ENCODE peak calls at places on chromosomes 2 and 18, in six cellular contexts. One of them, this sample, is unnamed. For H3K4me1, the result is how much of the 10 kb centered on the place peaks cover.

GRCh38 chr18:10230072-10230471 is 224.4 kb upstream of the APCDD1 start:
- DNase-seq in spleen: no peak
- DNase-seq in right lobe of liver: no peak
- DNase-seq in small intestine: no peak
- DNase-seq in effector memory CD4-positive, alpha-beta T cell: no peak
- DNase-seq in mammary epithelial cell: peak
- DNase-seq in this sample: no peak

GRCh38 chr2:222271854-222272253 is 26.9 kb downstream of the PAX3 start:
- DNase-seq in spleen: no peak
- DNase-seq in right lobe of liver: no peak
- DNase-seq in small intestine: no peak
- DNase-seq in effector memory CD4-positive, alpha-beta T cell: no peak
- DNase-seq in mammary epithelial cell: no peak
- DNase-seq in this sample: no peak

GRCh38 chr2:85266424-85267041 is 61.3 kb downstream of the TGOLN2 start:
- DNase-seq in spleen: peak
- DNase-seq in right lobe of liver: peak
- DNase-seq in small intestine: peak
- DNase-seq in effector memory CD4-positive, alpha-beta T cell: peak
- DNase-seq in mammary epithelial cell: peak
- DNase-seq in this sample: peak

GRCh38 chr2:100513650-100514049 is 43.4 kb downstream of the NMS start:
- DNase-seq in spleen: no peak
- DNase-seq in right lobe of liver: no peak
- DNase-seq in small intestine: no peak
- DNase-seq in effector memory CD4-positive, alpha-beta T cell: no peak
- DNase-seq in mammary epithelial cell: no peak
- DNase-seq in this sample: no peak

GRCh38 chr2:239855863-239856587 is 169.1 kb downstream of the NDUFA10 start:
- DNase-seq in spleen: no peak
- DNase-seq in right lobe of liver: no peak
- DNase-seq in small intestine: no peak
- DNase-seq in effector memory CD4-positive, alpha-beta T cell: no peak
- DNase-seq in mammary epithelial cell: no peak
- DNase-seq in this sample: peak

GRCh38 chr2:164810843-164811242 is 30.8 kb downstream of the COBLL1 start:
- DNase-seq in spleen: no peak
- DNase-seq in right lobe of liver: no peak
- DNase-seq in small intestine: no peak
- DNase-seq in effector memory CD4-positive, alpha-beta T cell: no peak
- DNase-seq in mammary epithelial cell: no peak
- DNase-seq in this sample: no peak

GRCh38 chr2:80545420-80546192 is 241.1 kb upstream of the LRRTM1 start:
- DNase-seq in spleen: no peak
- DNase-seq in right lobe of liver: no peak
- DNase-seq in small intestine: no peak
- DNase-seq in effector memory CD4-positive, alpha-beta T cell: no peak
- DNase-seq in mammary epithelial cell: no peak
- DNase-seq in this sample: no peak

GRCh38 chr2:64767670-64768425 is 114.1 kb upstream of the SERTAD2 start:
- DNase-seq in spleen: peak
- DNase-seq in right lobe of liver: peak
- DNase-seq in small intestine: peak
- DNase-seq in effector memory CD4-positive, alpha-beta T cell: peak
- DNase-seq in mammary epithelial cell: peak
- DNase-seq in this sample: peak

GRCh38 chr2:96218508-96219131 is 10.0 kb upstream of the STARD7 start:
- DNase-seq in spleen: no peak
- DNase-seq in right lobe of liver: no peak
- DNase-seq in small intestine: no peak
- DNase-seq in effector memory CD4-positive, alpha-beta T cell: no peak
- DNase-seq in mammary epithelial cell: no peak
- DNase-seq in this sample: no peak

GRCh38 chr2:62450716-62451191 is 55.2 kb downstream of the TMEM17 start:
- DNase-seq in spleen: no peak
- DNase-seq in right lobe of liver: peak
- DNase-seq in small intestine: peak
- DNase-seq in effector memory CD4-positive, alpha-beta T cell: no peak
- DNase-seq in mammary epithelial cell: no peak
- DNase-seq in this sample: no peak

DNA sequence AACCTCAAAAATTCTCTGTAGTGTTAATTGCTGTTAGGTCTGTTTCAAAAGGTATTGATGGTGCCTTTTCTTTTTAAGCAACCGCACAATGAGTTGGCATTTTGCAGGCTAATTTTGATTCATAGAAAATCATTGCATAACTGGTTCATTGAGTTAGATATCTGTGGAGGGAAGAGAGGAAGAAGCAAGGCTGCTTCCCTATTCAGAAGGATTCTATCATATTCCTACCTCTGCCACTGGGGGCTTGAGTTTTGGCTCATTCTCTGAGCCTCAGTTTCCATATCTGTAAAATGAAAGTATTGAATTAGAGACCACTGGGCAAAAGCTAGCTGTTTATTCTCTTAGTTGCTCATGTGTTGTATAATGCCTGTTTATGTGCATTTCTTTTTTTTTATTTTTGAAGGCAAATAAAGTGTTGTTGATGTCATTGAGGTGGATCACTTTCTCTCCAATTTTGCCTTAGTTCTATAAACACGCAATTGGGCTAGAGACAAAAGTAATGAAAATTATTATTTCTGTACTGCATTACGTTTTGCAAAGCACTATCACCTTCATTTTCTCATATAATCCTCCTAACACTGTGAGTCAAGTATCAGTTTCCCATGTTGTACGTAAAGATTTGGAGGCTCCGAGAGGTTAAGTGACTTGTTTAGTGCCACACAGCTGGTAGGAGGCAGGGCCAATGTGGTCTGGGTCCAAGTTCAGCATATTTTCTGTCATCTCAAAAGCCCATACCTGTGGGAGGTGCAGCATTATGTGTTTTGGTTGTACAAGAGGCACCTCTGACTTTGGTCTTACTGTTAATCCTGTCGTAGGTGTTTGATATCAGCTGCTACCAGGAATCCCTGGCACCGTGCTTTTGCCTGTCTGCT is 5.9 kb downstream of the TRIB2 start:
- DNase-seq in spleen: no peak
- DNase-seq in right lobe of liver: no peak
- DNase-seq in small intestine: no peak
- DNase-seq in effector memory CD4-positive, alpha-beta T cell: no peak
- DNase-seq in mammary epithelial cell: no peak
- DNase-seq in this sample: no peak
- H3K4me1 ChIP-seq in spleen: under half
- H3K4me1 ChIP-seq in right lobe of liver: under half
- H3K4me1 ChIP-seq in small intestine: under half
- H3K4me1 ChIP-seq in effector memory CD4-positive, alpha-beta T cell: under half
- H3K4me1 ChIP-seq in mammary epithelial cell: under half
- H3K4me1 ChIP-seq in this sample: under half

GRCh38 chr2:8625399-8626283 is 56.2 kb upstream of the ID2 start:
- DNase-seq in spleen: no peak
- DNase-seq in right lobe of liver: peak
- DNase-seq in small intestine: peak
- DNase-seq in effector memory CD4-positive, alpha-beta T cell: no peak
- DNase-seq in mammary epithelial cell: no peak
- DNase-seq in this sample: peak
- H3K27ac ChIP-seq in spleen: no peak
- H3K27ac ChIP-seq in right lobe of liver: peak
- H3K27ac ChIP-seq in small intestine: no peak
- H3K27ac ChIP-seq in effector memory CD4-positive, alpha-beta T cell: no peak
- H3K27ac ChIP-seq in mammary epithelial cell: no peak
- H3K27ac ChIP-seq in this sample: no peak

DNA sequence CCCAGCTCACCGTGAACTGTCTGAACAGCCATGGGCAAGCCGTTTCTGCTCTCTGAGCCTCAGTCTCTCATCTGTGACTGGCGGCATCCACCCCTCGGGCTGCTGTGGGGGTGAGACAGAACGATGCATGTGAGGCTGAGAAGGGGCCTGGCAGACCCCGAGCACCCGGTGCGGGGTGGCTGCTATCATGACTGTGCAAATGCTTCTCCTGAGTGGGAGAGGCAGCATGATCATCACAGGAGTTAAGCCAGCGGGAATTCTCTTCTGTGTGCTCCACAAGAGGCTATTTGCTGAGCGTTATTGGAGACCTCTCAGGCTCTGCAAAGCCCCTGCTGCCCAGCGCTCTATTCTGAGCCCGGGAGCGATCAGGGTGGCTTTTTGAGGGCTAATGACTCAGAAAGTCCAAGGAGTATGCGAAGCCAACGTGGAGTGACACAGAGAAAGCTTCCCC is 45.8 kb upstream of the ID2 start:
- DNase-seq in spleen: peak
- DNase-seq in right lobe of liver: no peak
- DNase-seq in small intestine: no peak
- DNase-seq in effector memory CD4-positive, alpha-beta T cell: no peak
- DNase-seq in mammary epithelial cell: no peak
- DNase-seq in this sample: no peak
- H3K4me1 ChIP-seq in spleen: under half
- H3K4me1 ChIP-seq in right lobe of liver: under half
- H3K4me1 ChIP-seq in small intestine: under half
- H3K4me1 ChIP-seq in effector memory CD4-positive, alpha-beta T cell: under half
- H3K4me1 ChIP-seq in mammary epithelial cell: under half
- H3K4me1 ChIP-seq in this sample: under half

DNA sequence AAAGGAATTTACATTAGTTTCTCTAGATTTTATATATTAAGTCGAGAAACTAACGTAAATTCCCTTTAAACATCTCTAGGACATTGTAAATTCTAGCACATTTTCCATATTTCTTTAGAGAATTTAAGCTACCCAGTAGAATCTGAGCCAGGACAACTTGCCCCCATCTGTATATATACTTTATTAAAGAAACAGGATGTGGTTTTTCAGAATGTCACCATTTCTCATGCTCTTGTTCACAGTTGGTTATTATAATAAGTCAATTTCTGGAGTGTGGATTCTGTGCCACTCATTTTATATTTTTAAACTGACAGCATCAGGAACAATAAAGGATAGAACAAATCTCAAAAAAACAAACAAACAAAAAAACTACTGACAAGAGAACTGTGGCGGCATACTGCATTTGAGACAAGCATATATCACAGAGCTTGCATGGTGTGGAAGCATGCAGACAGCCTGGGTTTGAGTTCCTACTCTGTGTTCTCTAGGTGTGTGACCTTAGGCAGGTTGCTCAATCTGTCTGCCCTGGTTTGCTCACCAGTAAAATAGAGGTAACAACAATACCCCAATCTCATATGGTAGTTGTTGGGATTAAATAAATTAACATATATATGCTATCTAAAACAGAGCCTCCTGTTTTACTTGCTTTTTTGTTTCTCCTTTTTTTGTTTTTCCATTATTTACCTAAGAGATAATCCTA is 61.4 kb upstream of the DNER start:
- DNase-seq in spleen: no peak
- DNase-seq in right lobe of liver: no peak
- DNase-seq in small intestine: peak
- DNase-seq in effector memory CD4-positive, alpha-beta T cell: no peak
- DNase-seq in mammary epithelial cell: no peak
- DNase-seq in this sample: no peak
- H3K27ac ChIP-seq in spleen: peak
- H3K27ac ChIP-seq in right lobe of liver: no peak
- H3K27ac ChIP-seq in small intestine: no peak
- H3K27ac ChIP-seq in effector memory CD4-positive, alpha-beta T cell: no peak
- H3K27ac ChIP-seq in mammary epithelial cell: no peak
- H3K27ac ChIP-seq in this sample: no peak

This sample was measured in aorta.